ENCODE peak calls at places on chromosome 16, in seven cellular contexts. One of them, this sample, is unnamed.

GRCh38 chr16:86019446-86020047 is 120.6 kb downstream of the IRF8 start:
- DNase-seq in PC-3: no peak
- DNase-seq in lung: no peak
- DNase-seq in activated CD4-positive, CD25-positive, alpha-beta regulatory T cell treated with anti-CD3 and anti-CD28 coated beads, Interleukin-2, amount 50 U/mL, for 16 hours: no peak
- DNase-seq in astrocyte of the spinal cord: no peak
- DNase-seq in psoas muscle: no peak
- DNase-seq in nephron progenitor cell: peak
- DNase-seq in this sample: no peak

GRCh38 chr16:28204211-28204610 is 7.6 kb downstream of the XPO6 start:
- DNase-seq in PC-3: no peak
- DNase-seq in lung: no peak
- DNase-seq in activated CD4-positive, CD25-positive, alpha-beta regulatory T cell treated with anti-CD3 and anti-CD28 coated beads, Interleukin-2, amount 50 U/mL, for 16 hours: no peak
- DNase-seq in astrocyte of the spinal cord: no peak
- DNase-seq in psoas muscle: no peak
- DNase-seq in nephron progenitor cell: no peak
- DNase-seq in this sample: no peak

GRCh38 chr16:25051446-25052160 is 36.4 kb upstream of the ARHGAP17 start:
- DNase-seq in PC-3: peak
- DNase-seq in lung: no peak
- DNase-seq in activated CD4-positive, CD25-positive, alpha-beta regulatory T cell treated with anti-CD3 and anti-CD28 coated beads, Interleukin-2, amount 50 U/mL, for 16 hours: no peak
- DNase-seq in astrocyte of the spinal cord: peak
- DNase-seq in psoas muscle: no peak
- DNase-seq in nephron progenitor cell: no peak
- DNase-seq in this sample: peak

GRCh38 chr16:31071861-31072260 is 2.2 kb downstream of the ZNF668 start:
- DNase-seq in PC-3: peak
- DNase-seq in lung: no peak
- DNase-seq in activated CD4-positive, CD25-positive, alpha-beta regulatory T cell treated with anti-CD3 and anti-CD28 coated beads, Interleukin-2, amount 50 U/mL, for 16 hours: no peak
- DNase-seq in astrocyte of the spinal cord: peak
- DNase-seq in psoas muscle: no peak
- DNase-seq in nephron progenitor cell: no peak
- DNase-seq in this sample: peak

GRCh38 chr16:68259421-68259820 is 4.9 kb upstream of the SLC7A6 start:
- DNase-seq in PC-3: no peak
- DNase-seq in lung: no peak
- DNase-seq in activated CD4-positive, CD25-positive, alpha-beta regulatory T cell treated with anti-CD3 and anti-CD28 coated beads, Interleukin-2, amount 50 U/mL, for 16 hours: no peak
- DNase-seq in astrocyte of the spinal cord: no peak
- DNase-seq in psoas muscle: no peak
- DNase-seq in nephron progenitor cell: no peak
- DNase-seq in this sample: no peak

GRCh38 chr16:64403352-64403751 is 718.5 kb downstream of the CDH11 start:
- DNase-seq in PC-3: no peak
- DNase-seq in lung: no peak
- DNase-seq in activated CD4-positive, CD25-positive, alpha-beta regulatory T cell treated with anti-CD3 and anti-CD28 coated beads, Interleukin-2, amount 50 U/mL, for 16 hours: no peak
- DNase-seq in astrocyte of the spinal cord: no peak
- DNase-seq in psoas muscle: no peak
- DNase-seq in nephron progenitor cell: no peak
- DNase-seq in this sample: no peak

GRCh38 chr16:49010879-49011278 is 270.8 kb downstream of the CBLN1 start:
- DNase-seq in PC-3: no peak
- DNase-seq in lung: no peak
- DNase-seq in activated CD4-positive, CD25-positive, alpha-beta regulatory T cell treated with anti-CD3 and anti-CD28 coated beads, Interleukin-2, amount 50 U/mL, for 16 hours: no peak
- DNase-seq in astrocyte of the spinal cord: no peak
- DNase-seq in psoas muscle: no peak
- DNase-seq in nephron progenitor cell: no peak
- DNase-seq in this sample: no peak

GRCh38 chr16:4217246-4218131 is 24.4 kb downstream of the SRL start:
- DNase-seq in PC-3: no peak
- DNase-seq in lung: no peak
- DNase-seq in activated CD4-positive, CD25-positive, alpha-beta regulatory T cell treated with anti-CD3 and anti-CD28 coated beads, Interleukin-2, amount 50 U/mL, for 16 hours: no peak
- DNase-seq in astrocyte of the spinal cord: peak
- DNase-seq in psoas muscle: peak
- DNase-seq in nephron progenitor cell: no peak
- DNase-seq in this sample: peak

GRCh38 chr16:29673501-29673900 is 5.5 kb upstream of the QPRT start:
- DNase-seq in PC-3: no peak
- DNase-seq in lung: no peak
- DNase-seq in activated CD4-positive, CD25-positive, alpha-beta regulatory T cell treated with anti-CD3 and anti-CD28 coated beads, Interleukin-2, amount 50 U/mL, for 16 hours: no peak
- DNase-seq in astrocyte of the spinal cord: no peak
- DNase-seq in psoas muscle: no peak
- DNase-seq in nephron progenitor cell: no peak
- DNase-seq in this sample: no peak

GRCh38 chr16:1543085-1543896 is 9.8 kb downstream of the TMEM204 start:
- DNase-seq in PC-3: peak
- DNase-seq in lung: peak
- DNase-seq in activated CD4-positive, CD25-positive, alpha-beta regulatory T cell treated with anti-CD3 and anti-CD28 coated beads, Interleukin-2, amount 50 U/mL, for 16 hours: peak
- DNase-seq in astrocyte of the spinal cord: peak
- DNase-seq in psoas muscle: peak
- DNase-seq in nephron progenitor cell: peak
- DNase-seq in this sample: peak

GRCh38 chr16:23784811-23785447 is 30.1 kb downstream of the CHP2 start:
- DNase-seq in PC-3: peak
- DNase-seq in lung: no peak
- DNase-seq in activated CD4-positive, CD25-positive, alpha-beta regulatory T cell treated with anti-CD3 and anti-CD28 coated beads, Interleukin-2, amount 50 U/mL, for 16 hours: no peak
- DNase-seq in astrocyte of the spinal cord: no peak
- DNase-seq in psoas muscle: no peak
- DNase-seq in nephron progenitor cell: no peak
- DNase-seq in this sample: peak

GRCh38 chr16:72467157-72467759 is 295.3 kb upstream of the PMFBP1 start:
- DNase-seq in PC-3: peak
- DNase-seq in lung: no peak
- DNase-seq in activated CD4-positive, CD25-positive, alpha-beta regulatory T cell treated with anti-CD3 and anti-CD28 coated beads, Interleukin-2, amount 50 U/mL, for 16 hours: no peak
- DNase-seq in astrocyte of the spinal cord: peak
- DNase-seq in psoas muscle: no peak
- DNase-seq in nephron progenitor cell: no peak
- DNase-seq in this sample: peak

GRCh38 chr16:75566889-75567255 is 693 bp downstream of the GABARAPL2 start:
- DNase-seq in PC-3: no peak
- DNase-seq in lung: no peak
- DNase-seq in activated CD4-positive, CD25-positive, alpha-beta regulatory T cell treated with anti-CD3 and anti-CD28 coated beads, Interleukin-2, amount 50 U/mL, for 16 hours: no peak
- DNase-seq in astrocyte of the spinal cord: no peak
- DNase-seq in psoas muscle: no peak
- DNase-seq in nephron progenitor cell: peak
- DNase-seq in this sample: peak

GRCh38 chr16:79261461-79261860 is 339.1 kb downstream of the MAF start:
- DNase-seq in PC-3: no peak
- DNase-seq in lung: no peak
- DNase-seq in activated CD4-positive, CD25-positive, alpha-beta regulatory T cell treated with anti-CD3 and anti-CD28 coated beads, Interleukin-2, amount 50 U/mL, for 16 hours: no peak
- DNase-seq in astrocyte of the spinal cord: no peak
- DNase-seq in psoas muscle: peak
- DNase-seq in nephron progenitor cell: peak
- DNase-seq in this sample: no peak

GRCh38 chr16:9901-10665 is 43.3 kb downstream of the POLR3K start:
- DNase-seq in PC-3: peak
- DNase-seq in lung: no peak
- DNase-seq in activated CD4-positive, CD25-positive, alpha-beta regulatory T cell treated with anti-CD3 and anti-CD28 coated beads, Interleukin-2, amount 50 U/mL, for 16 hours: no peak
- DNase-seq in astrocyte of the spinal cord: no peak
- DNase-seq in psoas muscle: no peak
- DNase-seq in nephron progenitor cell: no peak
- DNase-seq in this sample: no peak

GRCh38 chr16:47667956-47668355 is 206.8 kb downstream of the PHKB start:
- DNase-seq in PC-3: no peak
- DNase-seq in lung: no peak
- DNase-seq in activated CD4-positive, CD25-positive, alpha-beta regulatory T cell treated with anti-CD3 and anti-CD28 coated beads, Interleukin-2, amount 50 U/mL, for 16 hours: no peak
- DNase-seq in astrocyte of the spinal cord: peak
- DNase-seq in psoas muscle: no peak
- DNase-seq in nephron progenitor cell: no peak
- DNase-seq in this sample: peak

GRCh38 chr16:55828680-55829079 is 4.2 kb downstream of the CES1 start:
- DNase-seq in PC-3: no peak
- DNase-seq in lung: no peak
- DNase-seq in activated CD4-positive, CD25-positive, alpha-beta regulatory T cell treated with anti-CD3 and anti-CD28 coated beads, Interleukin-2, amount 50 U/mL, for 16 hours: no peak
- DNase-seq in astrocyte of the spinal cord: no peak
- DNase-seq in psoas muscle: no peak
- DNase-seq in nephron progenitor cell: no peak
- DNase-seq in this sample: no peak

GRCh38 chr16:67555795-67556212 is 6.5 kb upstream of the CTCF start:
- DNase-seq in PC-3: peak
- DNase-seq in lung: no peak
- DNase-seq in activated CD4-positive, CD25-positive, alpha-beta regulatory T cell treated with anti-CD3 and anti-CD28 coated beads, Interleukin-2, amount 50 U/mL, for 16 hours: no peak
- DNase-seq in astrocyte of the spinal cord: peak
- DNase-seq in psoas muscle: no peak
- DNase-seq in nephron progenitor cell: no peak
- DNase-seq in this sample: peak

GRCh38 chr16:85750021-85750826 is 672 bp downstream of the C16orf74 start:
- DNase-seq in PC-3: peak
- DNase-seq in lung: no peak
- DNase-seq in activated CD4-positive, CD25-positive, alpha-beta regulatory T cell treated with anti-CD3 and anti-CD28 coated beads, Interleukin-2, amount 50 U/mL, for 16 hours: no peak
- DNase-seq in astrocyte of the spinal cord: no peak
- DNase-seq in psoas muscle: no peak
- DNase-seq in nephron progenitor cell: peak
- DNase-seq in this sample: peak

GRCh38 chr16:18829221-18829620 is 27.9 kb upstream of the ARL6IP1 start:
- DNase-seq in PC-3: no peak
- DNase-seq in lung: no peak
- DNase-seq in activated CD4-positive, CD25-positive, alpha-beta regulatory T cell treated with anti-CD3 and anti-CD28 coated beads, Interleukin-2, amount 50 U/mL, for 16 hours: no peak
- DNase-seq in astrocyte of the spinal cord: no peak
- DNase-seq in psoas muscle: no peak
- DNase-seq in nephron progenitor cell: no peak
- DNase-seq in this sample: no peak

GRCh38 chr16:66905633-66906539 is 12.8 kb downstream of the CDH16 start:
- DNase-seq in PC-3: no peak
- DNase-seq in lung: no peak
- DNase-seq in activated CD4-positive, CD25-positive, alpha-beta regulatory T cell treated with anti-CD3 and anti-CD28 coated beads, Interleukin-2, amount 50 U/mL, for 16 hours: no peak
- DNase-seq in astrocyte of the spinal cord: no peak
- DNase-seq in psoas muscle: no peak
- DNase-seq in nephron progenitor cell: no peak
- DNase-seq in this sample: peak

GRCh38 chr16:27839419-27839818 is 224.1 kb downstream of the GSG1L start:
- DNase-seq in PC-3: peak
- DNase-seq in lung: no peak
- DNase-seq in activated CD4-positive, CD25-positive, alpha-beta regulatory T cell treated with anti-CD3 and anti-CD28 coated beads, Interleukin-2, amount 50 U/mL, for 16 hours: no peak
- DNase-seq in astrocyte of the spinal cord: no peak
- DNase-seq in psoas muscle: no peak
- DNase-seq in nephron progenitor cell: no peak
- DNase-seq in this sample: peak

GRCh38 chr16:81866820-81867440 is 87.8 kb downstream of the PLCG2 start:
- DNase-seq in PC-3: no peak
- DNase-seq in lung: peak
- DNase-seq in activated CD4-positive, CD25-positive, alpha-beta regulatory T cell treated with anti-CD3 and anti-CD28 coated beads, Interleukin-2, amount 50 U/mL, for 16 hours: no peak
- DNase-seq in astrocyte of the spinal cord: no peak
- DNase-seq in psoas muscle: peak
- DNase-seq in nephron progenitor cell: no peak
- DNase-seq in this sample: no peak

GRCh38 chr16:78703951-78704350 is 604.5 kb downstream of the WWOX start:
- DNase-seq in PC-3: no peak
- DNase-seq in lung: no peak
- DNase-seq in activated CD4-positive, CD25-positive, alpha-beta regulatory T cell treated with anti-CD3 and anti-CD28 coated beads, Interleukin-2, amount 50 U/mL, for 16 hours: no peak
- DNase-seq in astrocyte of the spinal cord: no peak
- DNase-seq in psoas muscle: no peak
- DNase-seq in nephron progenitor cell: no peak
- DNase-seq in this sample: no peak

This sample was measured in choroid plexus epithelial cell.